ENCODE peak calls at places on chromosomes 13 and 19, in nine cellular contexts. I is fibroblast of the aortic adventitia, M is fibroblast of mammary gland, K is AG04450, G is astrocyte of the spinal cord, P is GM12865, Z is mucosa of descending colon, X is BE2C, N is left lung. A is an unnamed sample.

GRCh38 chr19:16273005-16273404 is 51.6 kb upstream of the KLF2 start:
- DNase-seq in I (peak), M (no peak), K (no peak), G (peak), P (no peak), Z (no peak), X (no peak), N (no peak), A (no peak)

GRCh38 chr19:43624933-43625332 is 5.5 kb upstream of the ZNF428 start:
- DNase-seq in I (no peak), M (peak), K (no peak), G (no peak), P (peak), Z (peak), X (no peak), N (peak), A (peak)

GRCh38 chr19:46189971-46190335 is 39.6 kb upstream of the IGFL1 start:
- DNase-seq in I (no peak), M (no peak), K (no peak), G (no peak), P (no peak), Z (no peak), X (no peak), N (no peak), A (no peak)

GRCh38 chr19:7729211-7729610 is 2.7 kb downstream of the CLEC4G start:
- DNase-seq in I (no peak), M (no peak), K (no peak), G (no peak), P (no peak), Z (no peak), X (no peak), N (no peak), A (no peak)

GRCh38 chr19:294341-294818 is 3.2 kb upstream of the PLPP2 start:
- DNase-seq in I (no peak), M (peak), K (no peak), G (no peak), P (no peak), Z (peak), X (no peak), N (no peak), A (peak)

GRCh38 chr19:10995926-10996600 is 35.2 kb downstream of the SMARCA4 start:
- DNase-seq in I (no peak), M (no peak), K (no peak), G (no peak), P (no peak), Z (no peak), X (no peak), N (no peak), A (no peak)

GRCh38 chr13:53873558-53873957 is 844.9 kb downstream of the OLFM4 start:
- DNase-seq in I (no peak), M (no peak), K (no peak), G (no peak), P (no peak), Z (no peak), X (no peak), N (no peak), A (no peak)

GRCh38 chr19:40688294-40688693 is 2.2 kb downstream of the NUMBL start:
- DNase-seq in I (peak), M (no peak), K (no peak), G (no peak), P (no peak), Z (no peak), X (no peak), N (no peak), A (no peak)

GRCh38 chr19:34173145-34173956 is 1.0 kb downstream of the LSM14A start:
- DNase-seq in I (peak), M (peak), K (no peak), G (no peak), P (peak), Z (peak), X (no peak), N (peak), A (peak)

GRCh38 chr13:42041017-42041683 is 7.3 kb upstream of the DGKH start:
- DNase-seq in I (peak), M (peak), K (no peak), G (peak), P (peak), Z (peak), X (peak), N (peak), A (peak)

GRCh38 chr19:18156841-18157464 is 4.0 kb downstream of the PIK3R2 start:
- DNase-seq in I (peak), M (peak), K (peak), G (peak), P (no peak), Z (peak), X (peak), N (peak), A (peak)

GRCh38 chr13:29707876-29708543 is 112.5 kb upstream of the SLC7A1 start:
- DNase-seq in I (peak), M (peak), K (peak), G (peak), P (peak), Z (peak), X (peak), N (no peak), A (peak)

GRCh38 chr13:36370108-36370429 is 23.9 kb upstream of the SPART start:
- DNase-seq in I (peak), M (no peak), K (no peak), G (no peak), P (no peak), Z (no peak), X (no peak), N (no peak), A (no peak)

GRCh38 chr19:45152504-45153338 is 8.1 kb downstream of the NKPD1 start:
- DNase-seq in I (peak), M (peak), K (no peak), G (peak), P (peak), Z (peak), X (peak), N (no peak), A (peak)

GRCh38 chr13:114079601-114080536 is 52.6 kb downstream of the RASA3 start:
- DNase-seq in I (no peak), M (no peak), K (no peak), G (no peak), P (no peak), Z (no peak), X (no peak), N (peak), A (no peak)

GRCh38 chr13:45607931-45608330 is 7.6 kb downstream of the ERICH6B start:
- DNase-seq in I (peak), M (no peak), K (no peak), G (no peak), P (no peak), Z (no peak), X (no peak), N (no peak), A (no peak)

GRCh38 chr19:30154410-30154809 is 212.4 kb downstream of the URI1 start:
- DNase-seq in I (no peak), M (no peak), K (no peak), G (no peak), P (no peak), Z (no peak), X (no peak), N (no peak), A (no peak)

GRCh38 chr13:110137677-110138008 is 169.3 kb downstream of the COL4A1 start:
- DNase-seq in I (peak), M (peak), K (no peak), G (no peak), P (peak), Z (peak), X (no peak), N (peak), A (no peak)

GRCh38 chr19:11964496-11964857 is 363 bp upstream of the ZNF763 start:
- DNase-seq in I (no peak), M (no peak), K (no peak), G (no peak), P (no peak), Z (no peak), X (peak), N (peak), A (no peak)

GRCh38 chr13:111114362-111115050 is 604 bp upstream of the ARHGEF7 start:
- DNase-seq in I (peak), M (peak), K (no peak), G (no peak), P (peak), Z (peak), X (no peak), N (no peak), A (peak)

GRCh38 chr19:49502866-49503581 is 6.8 kb downstream of the RPS11 start:
- DNase-seq in I (peak), M (peak), K (peak), G (peak), P (peak), Z (peak), X (peak), N (no peak), A (peak)

GRCh38 chr13:113407531-113408393 is 43.8 kb upstream of the GRTP1 start:
- DNase-seq in I (no peak), M (peak), K (no peak), G (no peak), P (no peak), Z (no peak), X (no peak), N (peak), A (no peak)

GRCh38 chr19:5718579-5719273 is 1.2 kb downstream of the LONP1 start:
- DNase-seq in I (peak), M (peak), K (peak), G (peak), P (peak), Z (no peak), X (no peak), N (no peak), A (peak)

GRCh38 chr19:56476671-56477428 is at the start of gene ZNF667:
- DNase-seq in I (peak), M (peak), K (no peak), G (peak), P (no peak), Z (peak), X (peak), N (no peak), A (peak)

GRCh38 chr13:91135376-91135775 is 212.1 kb upstream of the MIR17HG start:
- DNase-seq in I (no peak), M (no peak), K (no peak), G (no peak), P (no peak), Z (no peak), X (no peak), N (no peak), A (no peak)

GRCh38 chr13:99982021-99982740 is 597 bp downstream of the ZIC2 start:
- DNase-seq in I (no peak), M (no peak), K (no peak), G (peak), P (peak), Z (no peak), X (no peak), N (no peak), A (no peak)

GRCh38 chr13:45718063-45718462 is 15.9 kb downstream of the CBY2 start:
- DNase-seq in I (peak), M (peak), K (no peak), G (peak), P (peak), Z (no peak), X (no peak), N (no peak), A (peak)

GRCh38 chr13:109180905-109181425 is 551.6 kb downstream of the MYO16 start:
- DNase-seq in I (peak), M (peak), K (peak), G (peak), P (no peak), Z (no peak), X (no peak), N (no peak), A (peak)

GRCh38 chr19:56595548-56595899 is 422 bp downstream of the ZNF71 start:
- DNase-seq in I (no peak), M (peak), K (no peak), G (no peak), P (no peak), Z (no peak), X (no peak), N (no peak), A (peak)

GRCh38 chr13:105928048-105928447 is 607.4 kb downstream of the EFNB2 start:
- DNase-seq in I (no peak), M (no peak), K (no peak), G (no peak), P (no peak), Z (no peak), X (no peak), N (no peak), A (no peak)

GRCh38 chr13:44414771-44415170 is 41.1 kb downstream of the SERP2 start:
- DNase-seq in I (no peak), M (no peak), K (no peak), G (no peak), P (no peak), Z (no peak), X (no peak), N (no peak), A (no peak)
- H3K4me3 ChIP-seq in I (no peak), M (no peak), K (no peak), G (no peak), P (no peak), Z (no peak), X (no peak), N (no peak), A (no peak)

GRCh38 chr13:95185311-95185710 is 115.9 kb downstream of the ABCC4 start:
- DNase-seq in I (no peak), M (no peak), K (no peak), G (no peak), P (no peak), Z (no peak), X (no peak), N (no peak), A (no peak)
- TF ChIP-seq CTCF in I (no peak), M (no peak), K (no peak), G (no peak), P (no peak), Z (no peak), X (no peak), N (no peak), A (no peak)

GRCh38 chr19:2289714-2290435 is 7.9 kb upstream of the PEAK3 start:
- DNase-seq in I (no peak), M (no peak), K (no peak), G (no peak), P (peak), Z (peak), X (peak), N (peak), A (no peak)
- H3K4me3 ChIP-seq in I (peak), M (no peak), K (peak), G (no peak), P (peak), Z (peak), X (no peak), N (peak), A (no peak)

GRCh38 chr13:59450218-59450617 is 713.5 kb downstream of the DIAPH3 start:
- DNase-seq in I (no peak), M (no peak), K (no peak), G (no peak), P (no peak), Z (no peak), X (no peak), N (no peak), A (no peak)
- TF ChIP-seq CTCF in I (no peak), M (no peak), K (no peak), G (no peak), P (no peak), Z (no peak), X (no peak), N (no peak), A (no peak)

DNA sequence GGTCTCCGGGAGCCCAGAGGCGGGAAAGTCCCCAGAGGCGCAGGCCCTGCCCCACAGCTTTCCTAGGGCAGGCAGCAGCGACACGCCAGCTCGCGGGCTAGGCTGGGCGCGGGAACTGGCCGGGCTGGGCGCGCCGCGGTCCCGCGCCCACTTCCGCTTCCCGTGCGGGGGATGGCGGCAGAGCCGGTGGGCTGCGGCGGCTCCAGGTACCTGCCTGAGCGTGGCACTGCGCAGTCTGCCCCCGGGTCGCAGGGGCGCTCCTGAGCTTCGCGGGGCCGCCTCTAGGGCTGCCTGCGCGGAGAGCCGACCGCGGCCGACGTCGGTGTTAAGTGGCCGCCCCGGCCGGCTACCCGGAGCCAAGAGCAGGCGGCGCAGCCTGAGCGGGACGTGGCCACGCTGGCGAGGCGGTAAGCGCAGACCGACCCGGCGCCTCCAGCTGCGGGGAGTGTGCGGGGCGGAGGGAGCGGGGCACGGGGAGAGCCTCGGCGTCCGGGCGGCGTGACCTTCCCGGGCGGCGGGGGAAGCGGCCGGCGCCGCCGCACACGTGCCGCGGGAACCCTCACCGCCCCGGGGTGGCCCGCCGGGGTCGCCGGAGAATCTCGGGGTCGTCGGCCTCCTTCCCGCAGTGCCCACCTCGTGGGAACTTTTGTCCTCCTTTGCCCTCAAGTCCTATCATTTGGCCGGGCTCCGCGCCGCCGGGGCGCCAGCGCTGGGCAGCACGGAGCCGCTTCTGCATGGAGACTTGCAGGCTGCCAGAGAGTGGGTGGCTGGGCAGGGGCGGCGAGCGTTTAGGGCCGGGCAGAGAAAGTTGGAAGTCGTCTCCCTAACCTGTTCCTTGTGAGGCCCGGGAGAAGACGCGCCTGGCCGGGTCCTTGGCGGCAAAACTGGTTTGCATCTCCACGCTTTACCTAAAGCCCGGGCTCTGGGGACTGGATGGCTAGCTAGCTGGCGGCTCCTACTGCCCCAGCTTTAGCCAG is 31.4 kb upstream of the MPHOSPH8 start:
- DNase-seq in I (peak), M (peak), K (no peak), G (peak), P (peak), Z (peak), X (peak), N (peak), A (peak)
- H3K4me3 ChIP-seq in I (peak), M (peak), K (peak), G (peak), P (peak), Z (peak), X (peak), N (peak), A (peak)

DNA sequence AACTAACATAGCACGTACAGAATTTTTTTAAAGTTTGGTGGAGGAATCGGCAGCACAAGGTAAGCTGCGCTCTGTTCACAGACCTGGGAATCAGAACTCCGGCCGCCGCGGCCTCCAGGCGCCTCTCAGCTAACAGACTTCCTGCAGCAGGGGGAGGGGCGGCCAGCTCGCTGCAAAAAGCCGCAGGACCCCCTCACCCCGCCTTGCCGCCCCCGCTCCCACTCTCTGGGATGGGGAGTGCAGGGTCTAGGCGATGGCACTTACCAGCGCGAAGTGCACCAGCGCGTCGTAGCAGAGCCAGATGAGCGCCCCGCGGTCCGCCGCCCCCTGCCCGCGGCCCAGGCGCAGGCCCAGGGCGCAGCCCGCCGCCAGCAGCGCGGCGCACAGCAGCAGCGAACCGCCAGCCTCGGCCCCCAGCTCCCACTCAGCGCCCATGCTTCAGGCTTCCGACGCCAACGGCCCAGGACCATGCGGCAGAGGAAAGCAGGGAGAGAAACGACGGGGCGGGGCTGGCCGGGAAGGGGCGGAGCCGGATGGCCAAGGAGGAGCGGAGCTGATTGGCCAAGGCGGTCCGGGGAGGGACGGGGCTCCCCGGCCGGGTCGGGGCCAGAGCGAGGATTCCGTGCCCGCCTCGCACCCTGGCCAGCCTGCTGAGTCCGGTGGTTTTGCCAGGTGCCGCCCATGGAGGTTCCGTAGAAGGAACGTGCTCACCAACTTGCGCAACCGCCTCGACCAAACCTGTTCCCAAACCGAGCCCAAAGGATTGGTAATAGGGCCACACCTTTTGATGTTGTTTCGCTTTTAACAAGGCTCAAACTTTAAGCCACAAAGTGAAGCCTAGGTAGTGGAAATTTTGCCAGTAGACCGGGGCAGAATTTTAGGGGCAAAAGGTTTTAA is at the start of gene EBPL:
- DNase-seq in I (peak), M (peak), K (peak), G (peak), P (peak), Z (peak), X (peak), N (peak), A (peak)
- TF ChIP-seq CTCF in I (no peak), M (no peak), K (no peak), G (no peak), P (no peak), Z (no peak), X (no peak), N (no peak), A (no peak)

GRCh38 chr13:25300861-25301346 is 521 bp upstream of the NUP58 start:
- DNase-seq in I (no peak), M (peak), K (no peak), G (no peak), P (no peak), Z (peak), X (no peak), N (peak), A (peak)
- H3K4me3 ChIP-seq in I (peak), M (peak), K (peak), G (peak), P (peak), Z (peak), X (peak), N (peak), A (peak)

GRCh38 chr19:36225219-36225892 is 10.4 kb downstream of the ZNF146 start:
- DNase-seq in I (peak), M (peak), K (peak), G (peak), P (no peak), Z (no peak), X (no peak), N (no peak), A (peak)
- TF ChIP-seq CTCF in I (no peak), M (no peak), K (no peak), G (no peak), P (no peak), Z (no peak), X (no peak), N (no peak), A (no peak)

GRCh38 chr13:107812013-107812412 is 403.3 kb downstream of the LIG4 start:
- DNase-seq in I (no peak), M (no peak), K (no peak), G (no peak), P (no peak), Z (no peak), X (no peak), N (no peak), A (no peak)

GRCh38 chr13:107819071-107819470 is 396.3 kb downstream of the LIG4 start:
- DNase-seq in I (no peak), M (no peak), K (no peak), G (no peak), P (no peak), Z (no peak), X (no peak), N (no peak), A (no peak)

GRCh38 chr13:107822006-107822405 is 393.3 kb downstream of the LIG4 start:
- DNase-seq in I (no peak), M (no peak), K (no peak), G (no peak), P (no peak), Z (no peak), X (no peak), N (no peak), A (no peak)

DNA sequence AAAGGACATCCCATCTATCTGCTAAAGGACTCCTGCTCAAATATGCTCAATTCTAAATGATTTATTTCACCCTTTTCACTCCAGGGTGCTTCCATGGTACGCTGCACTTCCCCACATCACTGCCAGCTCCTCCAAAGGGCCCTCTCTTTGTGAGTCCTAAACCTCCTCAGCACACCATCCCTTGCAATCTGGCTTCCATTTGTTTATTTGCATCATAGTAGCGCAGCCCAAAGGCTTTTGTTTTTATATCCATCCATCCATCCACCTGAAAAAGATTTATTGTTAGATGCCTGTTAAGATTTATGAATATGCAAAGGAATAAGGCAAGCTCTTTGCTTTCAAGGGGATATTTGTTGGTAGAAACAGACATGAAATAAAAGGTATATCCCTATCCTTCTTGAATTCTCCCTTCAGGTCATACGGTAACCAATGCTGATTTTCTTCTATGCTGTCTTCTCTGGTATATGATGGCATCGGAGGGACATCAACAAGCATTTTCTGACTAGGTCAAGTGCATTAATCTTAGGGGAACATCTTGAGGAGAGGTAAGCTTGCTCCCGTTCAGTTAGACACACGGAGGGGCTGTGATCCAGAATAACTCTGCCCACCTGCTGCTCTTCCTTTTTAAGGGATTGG is 397.6 kb downstream of the LIG4 start:
- DNase-seq in I (no peak), M (no peak), K (no peak), G (no peak), P (no peak), Z (no peak), X (no peak), N (no peak), A (no peak)
- H3K4me3 ChIP-seq in I (no peak), M (no peak), K (no peak), G (no peak), P (no peak), Z (no peak), X (no peak), N (no peak), A (no peak)